ENCODE peak calls at places on chromosomes 7 and 10, in five cellular contexts. G is IMR-90, P is neural progenitor cell, R is GM23248, M is ovary. K is an unnamed sample.
A peak's percentile ranks its signal among the peaks of the same experiment; 100 is the strongest.

GRCh38 chr7:55365103-55365679 is at the start of gene LANCL2:
- DNase-seq in R (peak; percentile 60), G (peak; percentile 16), M (no peak), P (peak; percentile 85), K (no peak)

GRCh38 chr10:105577865-105578607 is 936.9 kb downstream of the SORCS3 start:
- DNase-seq in G (no peak), P (no peak), M (no peak), R (no peak), K (no peak)

GRCh38 chr10:19874791-19875190 is 58.6 kb downstream of the PLXDC2 start:
- DNase-seq in P (no peak), R (no peak), G (no peak), M (no peak), K (no peak)

GRCh38 chr7:103445228-103446020 is 583 bp downstream of the SLC26A5 start:
- DNase-seq in G (no peak), R (peak; percentile 23), P (peak; percentile 21), M (no peak), K (no peak)

GRCh38 chr7:132232394-132232793 is 343.9 kb downstream of the PLXNA4 start:
- DNase-seq in G (no peak), M (no peak), P (peak; percentile 81), R (no peak), K (no peak)

GRCh38 chr7:114554781-114555537 is 140.3 kb downstream of the FOXP2 start:
- DNase-seq in P (no peak), G (peak; percentile 48), R (peak; percentile 86), M (no peak), K (no peak)

GRCh38 chr10:8130973-8131911 is 76.8 kb downstream of the GATA3 start:
- DNase-seq in M (no peak), R (peak; percentile 4), P (no peak), G (peak; percentile 15), K (peak; percentile 52)

GRCh38 chr10:125606406-125606805 is 76.6 kb downstream of the TEX36 start:
- DNase-seq in G (no peak), P (no peak), M (no peak), R (no peak), K (no peak)

GRCh38 chr7:138679793-138680192 is 21.4 kb downstream of the SVOPL start:
- DNase-seq in P (no peak), G (no peak), M (no peak), R (no peak), K (no peak)

GRCh38 chr7:159136846-159137245 is 7.8 kb downstream of the VIPR2 start:
- DNase-seq in G (no peak), P (no peak), M (no peak), R (no peak), K (no peak)

GRCh38 chr7:129032017-129032416 is 22.9 kb downstream of the TNPO3 start:
- DNase-seq in R (no peak), G (no peak), P (no peak), M (no peak), K (no peak)

GRCh38 chr10:95414844-95415545 is 124.2 kb upstream of the PDLIM1 start:
- DNase-seq in G (no peak), P (no peak), R (peak; percentile 34), M (no peak), K (no peak)
- H3K36me3 ChIP-seq in G (no peaks in the 10 kb centered on the region), P (no peaks in the 10 kb centered on the region), R (no peaks in the 10 kb centered on the region), M (no peaks in the 10 kb centered on the region), K (no peaks in the 10 kb centered on the region)

GRCh38 chr10:123517376-123517775 is 148.8 kb upstream of the GPR26 start:
- DNase-seq in R (no peak), M (no peak), P (no peak), G (no peak), K (peak; percentile 41)
- H3K9me3 ChIP-seq in R (no peaks in the 10 kb centered on the region), M (no peaks in the 10 kb centered on the region), P (no peaks in the 10 kb centered on the region), G (peaks cover 46% of the 10 kb centered on the region), K (no peaks in the 10 kb centered on the region)

GRCh38 chr7:157116762-157117161 is 22.0 kb upstream of the UBE3C start:
- DNase-seq in P (no peak), M (no peak), R (peak; percentile 11), G (no peak), K (no peak)

GRCh38 chr7:157112706-157113105 is 26.0 kb upstream of the UBE3C start:
- DNase-seq in P (no peak), M (no peak), G (no peak), R (no peak), K (no peak)

GRCh38 chr7:157117796-157118195 is 20.9 kb upstream of the UBE3C start:
- DNase-seq in P (no peak), G (no peak), M (no peak), R (no peak), K (no peak)

GRCh38 chr7:157111311-157111710 is 27.4 kb upstream of the UBE3C start:
- DNase-seq in P (no peak), R (no peak), M (no peak), G (no peak), K (no peak)

DNA sequence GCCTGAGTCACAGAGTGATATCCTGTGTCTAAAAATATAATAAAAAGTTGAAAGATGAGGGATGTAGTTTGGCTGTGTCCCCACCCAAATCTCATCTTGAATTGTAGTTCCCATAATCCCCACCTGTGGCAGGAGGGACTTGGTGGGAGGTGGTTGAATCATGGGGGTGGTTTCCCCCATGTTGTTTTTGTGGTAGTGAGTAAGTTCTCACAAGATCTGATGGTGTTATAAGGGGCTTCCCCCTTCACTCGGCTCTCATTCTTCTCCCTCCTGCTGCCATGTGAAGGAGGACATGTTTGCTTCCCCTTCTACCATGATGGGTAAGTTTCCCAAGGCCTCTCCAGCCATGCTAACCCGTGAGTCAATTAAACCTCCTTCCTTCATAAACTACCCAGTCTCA is 25.1 kb upstream of the UBE3C start:
- DNase-seq in R (no peak), G (no peak), P (no peak), M (no peak), K (no peak)
- H3K27me3 ChIP-seq in R (peaks cover 10% of the 10 kb centered on the region), G (no peaks in the 10 kb centered on the region), P (no peaks in the 10 kb centered on the region), M (no peaks in the 10 kb centered on the region), K (no peaks in the 10 kb centered on the region)

GRCh38 chr7:131183611-131184119 is 144.0 kb upstream of the MKLN1 start:
- DNase-seq in M (no peak), R (peak; percentile 62), G (peak; percentile 15), P (no peak), K (no peak)

GRCh38 chr7:131188367-131189339 is 139.0 kb upstream of the MKLN1 start:
- DNase-seq in M (no peak), G (peak; percentile 98), P (no peak), R (peak; percentile 99), K (peak; percentile 88)

GRCh38 chr7:131189488-131189887 is 138.2 kb upstream of the MKLN1 start:
- DNase-seq in M (no peak), G (no peak), P (no peak), R (no peak), K (no peak)

GRCh38 chr7:131190146-131190545 is 137.5 kb upstream of the MKLN1 start:
- DNase-seq in G (peak; percentile 31), M (no peak), P (peak; percentile 4), R (peak; percentile 69), K (no peak)

DNA sequence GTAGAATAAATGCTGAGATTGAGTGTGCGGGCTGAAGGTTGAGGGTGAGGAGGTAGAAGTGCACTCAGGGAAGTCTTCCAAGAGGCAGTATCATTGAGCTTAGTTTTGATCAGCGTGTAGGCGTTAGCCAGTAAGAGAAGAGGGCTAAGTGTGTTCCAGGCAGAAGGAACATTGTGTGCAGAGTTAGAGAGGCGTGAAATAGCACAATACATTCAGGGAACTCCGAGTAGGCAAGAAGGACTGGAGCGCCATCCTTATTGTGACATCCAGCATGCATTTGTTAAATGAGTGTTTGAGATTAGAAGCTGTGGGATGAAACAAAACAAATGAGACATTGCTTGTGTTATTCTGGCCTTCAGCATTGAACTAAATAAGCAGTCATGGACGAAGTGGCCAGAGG is 140.9 kb upstream of the MKLN1 start:
- DNase-seq in R (no peak), G (no peak), P (no peak), M (no peak), K (no peak)
- H3K36me3 ChIP-seq in R (no peaks in the 10 kb centered on the region), G (no peaks in the 10 kb centered on the region), P (no peaks in the 10 kb centered on the region), M (no peaks in the 10 kb centered on the region), K (no peaks in the 10 kb centered on the region)

GRCh38 chr7:63927261-63927660 is 71.4 kb upstream of the ZNF722 start:
- DNase-seq in G (no peak), M (peak; percentile 9), R (no peak), P (no peak), K (no peak)
- H3K9me3 ChIP-seq in G (peaks cover 29% of the 10 kb centered on the region), M (no peaks in the 10 kb centered on the region), R (no peaks in the 10 kb centered on the region), P (peaks cover 9% of the 10 kb centered on the region), K (no peaks in the 10 kb centered on the region)

K was measured in MG63.